ENCODE peak calls at places on chromosome 1, in eight cellular contexts. D, V, Q, T, I, X, C and B are unnamed samples. For H3K4me1, the result is how much of the 10 kb centered on the place peaks cover.

GRCh38 chr1:112440574-112440973 is 44.6 kb downstream of the CTTNBP2NL start:
- DNase-seq in I (no peak), X (no peak), V (no peak), D (no peak), C (no peak), T (no peak), Q (no peak), B (no peak)

GRCh38 chr1:176744142-176744541 is 281.2 kb downstream of the PAPPA2 start:
- DNase-seq in C (no peak), V (no peak), D (no peak), I (no peak), Q (no peak), X (no peak), T (no peak), B (no peak)

GRCh38 chr1:220300442-220301121 is 28.3 kb upstream of the RAB3GAP2 start:
- DNase-seq in I (peak), X (peak), C (peak), D (peak), Q (no peak), V (peak), T (peak), B (peak)

GRCh38 chr1:21933397-21934248 is 3.5 kb downstream of the HSPG2 start:
- DNase-seq in X (no peak), Q (no peak), V (no peak), T (peak), C (peak), D (no peak), I (peak), B (peak)

GRCh38 chr1:214548988-214549387 is 2.4 kb downstream of the PTPN14 start:
- DNase-seq in I (no peak), Q (no peak), T (peak), D (no peak), X (peak), C (peak), V (peak), B (peak)

GRCh38 chr1:66342707-66343106 is 191.2 kb upstream of the SGIP1 start:
- DNase-seq in Q (no peak), C (no peak), T (no peak), V (no peak), D (no peak), X (no peak), I (no peak), B (no peak)

GRCh38 chr1:222095606-222096475 is 354.0 kb upstream of the DUSP10 start:
- DNase-seq in C (no peak), T (no peak), V (no peak), D (peak), Q (peak), X (peak), I (peak), B (no peak)

GRCh38 chr1:33310702-33311101 is 10.2 kb downstream of the A3GALT2 start:
- DNase-seq in Q (no peak), X (no peak), I (no peak), T (no peak), C (no peak), V (no peak), D (no peak), B (no peak)

GRCh38 chr1:208654241-208654640 is 410.1 kb upstream of the PLXNA2 start:
- DNase-seq in I (no peak), Q (no peak), D (peak), T (no peak), C (no peak), X (no peak), V (no peak), B (no peak)

GRCh38 chr1:183881387-183882084 is 76.6 kb downstream of the RGL1 start:
- DNase-seq in T (peak), D (peak), C (peak), Q (peak), V (peak), I (no peak), X (no peak), B (no peak)

GRCh38 chr1:180863158-180863775 is 49.4 kb upstream of the KIAA1614 start:
- DNase-seq in I (peak), C (peak), Q (no peak), V (peak), X (peak), D (peak), T (no peak), B (peak)

GRCh38 chr1:93613895-93614294 is 67.7 kb downstream of the BCAR3 start:
- DNase-seq in I (no peak), Q (no peak), V (peak), C (peak), D (no peak), T (peak), X (peak), B (peak)

GRCh38 chr1:243253927-243254232 is 1.2 kb downstream of the CEP170 start:
- DNase-seq in C (no peak), V (no peak), I (no peak), D (no peak), Q (no peak), T (no peak), X (no peak), B (no peak)

GRCh38 chr1:76291186-76291585 is 216.6 kb downstream of the ST6GALNAC3 start:
- DNase-seq in T (no peak), Q (no peak), C (no peak), V (no peak), I (no peak), X (no peak), D (no peak), B (no peak)

GRCh38 chr1:67850151-67850551 is 16.9 kb upstream of the GNG12 start:
- DNase-seq in I (no peak), X (peak), D (peak), Q (no peak), C (no peak), V (peak), T (no peak), B (no peak)

GRCh38 chr1:175865041-175865766 is 121.8 kb upstream of the TNR start:
- DNase-seq in C (no peak), I (no peak), Q (peak), X (no peak), V (no peak), T (no peak), D (no peak), B (no peak)

GRCh38 chr1:236354330-236355147 is 39.5 kb upstream of the EDARADD start:
- DNase-seq in C (no peak), Q (no peak), T (no peak), I (no peak), D (no peak), X (no peak), V (no peak), B (no peak)
- TF ChIP-seq POLR2A in C (no peak), Q (no peak), T (no peak), I (no peak), D (no peak), X (no peak), V (no peak), B (no peak)

DNA sequence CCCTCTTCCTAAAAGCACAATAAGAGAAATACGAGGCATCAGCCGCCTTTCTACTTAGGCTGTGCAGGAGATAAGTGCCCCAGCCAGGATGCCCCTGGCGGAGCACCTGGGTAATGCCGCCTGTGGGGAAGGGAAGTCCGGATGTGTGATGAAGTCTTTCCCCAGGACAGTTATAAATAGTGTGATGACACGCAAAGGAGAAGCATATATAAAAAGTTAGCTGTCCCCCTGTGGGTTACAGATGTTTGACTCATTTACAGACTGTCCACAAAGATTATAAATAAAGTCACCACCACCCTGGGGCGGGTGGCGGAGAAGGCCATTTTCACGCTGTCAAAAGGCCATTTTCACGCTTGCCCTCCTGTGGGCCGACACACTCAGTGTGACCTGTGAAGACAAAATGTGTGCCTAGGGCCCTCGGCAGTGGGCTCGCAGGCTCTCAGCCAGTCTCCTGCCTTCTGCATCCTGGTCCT is 6.3 kb downstream of the KCNN3 start:
- DNase-seq in Q (no peak), X (no peak), V (peak), D (peak), I (peak), T (no peak), C (no peak), B (no peak)
- H3K27ac ChIP-seq in Q (no peak), X (no peak), V (no peak), D (no peak), I (no peak), T (no peak), C (no peak), B (no peak)

GRCh38 chr1:165161130-165161529 is 195.4 kb downstream of the LMX1A start:
- DNase-seq in V (no peak), I (no peak), X (no peak), D (no peak), Q (no peak), C (peak), T (no peak), B (no peak)
- H3K4me1 ChIP-seq in V (under half), I (under half), X (under half), D (under half), Q (under half), C (under half), T (under half), B (under half)

GRCh38 chr1:197331565-197331964 is 63.5 kb downstream of the CRB1 start:
- DNase-seq in V (no peak), C (no peak), T (no peak), I (no peak), D (no peak), Q (no peak), X (no peak), B (no peak)

GRCh38 chr1:197330213-197330612 is 62.2 kb downstream of the CRB1 start:
- DNase-seq in D (no peak), V (no peak), T (no peak), I (no peak), C (no peak), Q (no peak), X (no peak), B (no peak)

DNA sequence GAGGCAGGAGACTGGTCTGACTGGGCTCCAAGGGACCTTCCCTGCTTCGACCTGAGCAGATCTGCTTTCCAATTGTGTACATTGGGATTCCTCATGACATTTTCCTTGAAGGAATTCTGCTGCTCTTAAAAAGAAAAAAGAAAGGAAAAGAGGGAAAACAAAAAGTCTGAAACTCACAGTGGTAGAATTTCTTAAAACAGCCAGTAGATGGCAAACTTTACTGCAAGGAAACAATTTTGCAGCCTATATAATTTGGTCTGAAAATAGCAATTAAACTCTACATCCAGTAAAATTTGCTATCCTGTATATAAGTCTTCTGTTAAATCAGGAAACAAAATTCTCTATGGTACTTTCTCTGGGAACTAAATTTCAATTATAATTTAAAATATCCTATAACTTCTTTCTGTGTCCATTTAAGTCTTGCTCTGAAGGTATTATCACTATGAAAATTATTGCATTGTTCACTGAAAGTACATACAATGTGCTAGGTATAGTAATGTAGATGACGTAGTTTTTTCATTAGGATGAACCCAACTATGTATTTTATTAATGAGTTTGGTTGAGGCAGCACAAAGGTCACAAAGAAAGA is 59.8 kb downstream of the CRB1 start:
- DNase-seq in C (no peak), D (peak), X (no peak), I (no peak), V (peak), Q (no peak), T (no peak), B (no peak)
- TF ChIP-seq POLR2A in C (no peak), D (no peak), X (no peak), I (no peak), V (no peak), Q (no peak), T (no peak), B (no peak)

GRCh38 chr1:62800825-62801306 is 16.9 kb downstream of the ATG4C start:
- DNase-seq in D (no peak), Q (no peak), X (no peak), I (no peak), T (no peak), V (peak), C (no peak), B (no peak)

GRCh38 chr1:62799688-62800087 is 15.8 kb downstream of the ATG4C start:
- DNase-seq in X (no peak), D (no peak), Q (no peak), I (no peak), T (no peak), V (no peak), C (no peak), B (no peak)

GRCh38 chr1:62796151-62796680 is 12.3 kb downstream of the ATG4C start:
- DNase-seq in Q (no peak), C (no peak), X (no peak), D (no peak), I (no peak), V (no peak), T (no peak), B (no peak)

DNA sequence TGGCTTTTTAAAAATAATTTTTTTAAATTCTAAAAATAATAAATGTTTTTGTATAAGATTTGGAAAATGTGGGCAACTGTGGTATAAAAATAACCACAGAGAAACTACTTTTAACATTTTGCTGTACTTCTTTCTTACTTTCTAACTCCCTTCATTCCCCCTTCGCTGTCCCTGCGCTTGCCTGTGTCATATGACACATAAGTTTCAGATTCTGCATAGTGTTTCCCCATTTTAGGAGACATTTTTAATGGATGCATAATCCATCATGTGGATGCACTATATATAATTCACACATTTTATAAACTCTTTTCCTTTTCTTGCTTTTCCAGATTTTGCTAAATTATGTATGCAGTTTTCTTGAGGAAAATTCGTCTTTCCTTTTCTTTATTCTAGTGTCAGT is 16.3 kb downstream of the ATG4C start:
- DNase-seq in I (no peak), T (no peak), D (no peak), X (no peak), C (no peak), V (no peak), Q (no peak), B (no peak)
- H3K27ac ChIP-seq in I (no peak), T (no peak), D (no peak), X (peak), C (no peak), V (no peak), Q (no peak), B (no peak)

GRCh38 chr1:225816643-225817538 is 7.0 kb downstream of the EPHX1 start:
- DNase-seq in D (no peak), T (peak), V (peak), I (peak), C (no peak), X (peak), Q (no peak), B (peak)

GRCh38 chr1:225818229-225818628 is 8.3 kb downstream of the EPHX1 start:
- DNase-seq in X (no peak), Q (no peak), V (no peak), C (no peak), T (no peak), D (no peak), I (no peak), B (no peak)

GRCh38 chr1:225819346-225820192 is 9.6 kb downstream of the EPHX1 start:
- DNase-seq in X (no peak), T (no peak), D (no peak), V (no peak), I (no peak), Q (no peak), C (no peak), B (peak)

GRCh38 chr1:225815526-225816178 is 5.7 kb downstream of the EPHX1 start:
- DNase-seq in C (no peak), T (no peak), I (no peak), X (no peak), D (no peak), V (no peak), Q (no peak), B (no peak)

DNA sequence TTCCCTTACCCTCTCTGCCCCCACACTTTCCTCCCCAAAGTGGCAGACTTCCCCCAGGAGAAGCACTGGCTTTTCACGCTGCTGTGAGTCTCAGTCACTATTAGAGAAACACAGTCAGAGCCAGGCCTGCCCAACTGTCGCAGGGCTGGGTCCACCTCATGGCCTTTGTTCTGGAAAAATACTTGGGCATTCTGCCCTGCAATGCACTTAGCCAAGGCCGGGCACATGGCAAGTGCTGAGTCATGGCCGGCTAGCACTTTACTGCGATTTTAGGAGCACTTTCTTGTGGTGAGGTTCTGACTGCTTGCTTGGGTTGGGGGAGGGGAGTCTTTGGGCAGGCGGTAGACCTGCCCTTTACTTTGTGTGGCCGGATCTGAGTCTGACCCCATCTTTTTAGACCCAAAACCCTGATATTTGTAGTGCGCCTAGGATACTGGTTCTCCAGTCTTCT is 7.7 kb downstream of the EPHX1 start:
- DNase-seq in D (peak), V (peak), C (peak), T (peak), Q (no peak), I (peak), X (peak), B (peak)
- H3K4me1 ChIP-seq in D (half or more), V (under half), C (under half), T (half or more), Q (under half), I (half or more), X (half or more), B (under half)

DNA sequence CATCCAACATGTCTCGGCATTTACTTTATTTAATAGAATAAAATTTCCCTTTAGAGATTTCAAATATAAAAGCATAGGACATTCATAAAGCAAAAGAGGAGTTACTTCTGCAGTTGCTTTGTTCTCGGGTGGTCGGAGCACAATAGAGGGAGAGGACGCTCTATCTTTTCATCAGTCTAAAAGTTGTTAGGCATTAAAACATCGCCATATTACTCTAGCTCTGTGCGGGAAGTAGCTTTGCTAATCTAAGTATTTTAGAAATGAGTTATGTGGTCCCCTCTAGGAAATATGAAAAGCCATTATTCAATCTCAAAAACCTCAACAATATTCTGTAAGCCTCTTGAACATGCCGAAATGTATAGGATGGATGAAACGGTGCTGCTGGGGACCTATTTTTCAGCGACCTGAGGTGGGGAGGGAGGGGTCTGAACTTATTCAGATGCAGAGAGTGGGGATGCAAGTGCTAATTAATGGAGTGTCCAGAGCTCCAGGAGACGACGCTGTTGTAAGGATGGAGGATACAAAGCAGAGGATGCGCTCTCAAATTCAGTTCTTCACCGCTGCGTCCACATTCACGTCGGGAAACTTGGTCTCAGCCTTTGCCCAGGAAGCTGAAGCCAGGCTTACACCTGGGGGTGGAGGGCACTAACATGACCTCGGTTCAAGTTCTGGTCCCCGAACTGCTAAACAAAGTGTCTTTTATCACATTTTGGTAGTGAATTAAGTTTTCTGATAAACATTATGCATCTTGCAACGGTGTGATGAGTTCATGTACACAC is 6.3 kb downstream of the CDKN2C start:
- DNase-seq in D (peak), X (peak), C (no peak), Q (no peak), T (no peak), I (no peak), V (no peak), B (no peak)
- TF ChIP-seq POLR2A in D (no peak), X (no peak), C (no peak), Q (no peak), T (no peak), I (no peak), V (no peak), B (no peak)

GRCh38 chr1:209895709-209896108 is 42.3 kb upstream of the SYT14 start:
- DNase-seq in C (no peak), V (peak), I (no peak), D (no peak), X (no peak), Q (no peak), T (no peak), B (no peak)

GRCh38 chr1:209893751-209894150 is 44.3 kb upstream of the SYT14 start:
- DNase-seq in X (no peak), I (no peak), T (no peak), C (no peak), Q (no peak), D (no peak), V (no peak), B (no peak)

GRCh38 chr1:209886219-209886536 is 51.8 kb upstream of the SYT14 start:
- DNase-seq in I (no peak), T (no peak), X (no peak), C (no peak), D (no peak), Q (no peak), V (no peak), B (no peak)

GRCh38 chr1:209889077-209889418 is 49.0 kb upstream of the SYT14 start:
- DNase-seq in T (no peak), Q (no peak), V (no peak), D (no peak), I (no peak), C (no peak), X (no peak), B (no peak)

DNA sequence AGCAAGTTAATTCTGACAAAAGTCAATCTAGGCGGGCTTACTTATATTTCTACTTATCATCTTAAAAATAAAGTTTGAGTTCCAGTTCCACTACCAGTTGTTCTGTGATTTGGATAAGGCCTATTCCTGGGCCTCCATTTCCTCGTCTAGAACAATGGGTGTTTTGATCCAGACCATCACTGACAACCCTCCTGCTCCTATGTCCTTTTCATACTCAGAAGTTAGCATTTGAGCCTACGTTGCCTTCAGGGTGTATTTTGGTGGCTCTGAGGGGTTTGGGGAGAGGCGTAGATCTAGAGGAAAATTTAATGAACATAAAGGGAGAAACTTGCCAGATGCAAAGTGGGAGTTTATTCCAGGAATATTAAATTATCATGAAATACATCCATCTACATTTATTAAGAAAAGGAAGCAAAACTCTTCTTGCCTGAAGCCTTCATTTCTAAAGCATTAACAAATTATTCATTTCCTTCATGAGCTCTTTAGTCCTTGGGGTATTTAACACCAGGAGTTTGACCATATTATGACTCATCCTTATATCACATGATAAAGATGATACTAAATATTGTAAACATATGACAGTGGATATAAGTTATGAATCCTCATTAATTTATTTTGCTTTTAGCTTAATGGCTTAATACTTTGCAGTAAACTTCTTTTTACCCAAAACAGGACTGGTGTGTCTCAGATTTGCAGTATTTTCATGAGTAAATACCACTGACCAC is 47.2 kb upstream of the SYT14 start:
- DNase-seq in V (peak), T (no peak), I (no peak), Q (no peak), C (no peak), D (no peak), X (no peak), B (no peak)
- H3K27ac ChIP-seq in V (peak), T (no peak), I (no peak), Q (no peak), C (no peak), D (no peak), X (no peak), B (no peak)